ENCODE peak calls at places on chromosomes 16 and 17, in ten cellular contexts. H, Q, J, V, Y, B, C, A, F and U are unnamed samples.
A peak's percentile ranks its signal among the peaks of the same experiment; 100 is the strongest.

GRCh38 chr17:44677136-44677535 is 12.4 kb downstream of the CCDC43 start:
- DNase-seq in A (no peak), J (no peak), Y (no peak), B (no peak), V (no peak), C (no peak), H (no peak), F (no peak), Q (no peak), U (no peak)

GRCh38 chr16:84526794-84527485 is 22.5 kb upstream of the MEAK7 start:
- DNase-seq in A (peak; percentile 78), B (no peak), Y (peak; percentile 55), F (no peak), C (no peak), H (no peak), J (no peak), Q (no peak), V (no peak), U (peak; percentile 78)

GRCh38 chr16:70395345-70395901 is 43.5 kb downstream of the ST3GAL2 start:
- DNase-seq in V (peak; percentile 78), Y (peak; percentile 56), Q (peak; percentile 52), C (peak; percentile 92), B (peak; percentile 49), H (peak; percentile 94), F (peak; percentile 29), A (peak; percentile 77), J (peak; percentile 88), U (peak; percentile 32)

GRCh38 chr17:39634384-39634871 is 2.5 kb upstream of the STARD3 start:
- DNase-seq in Q (peak; percentile 45), J (peak; percentile 63), H (no peak), B (peak; percentile 47), V (no peak), F (no peak), C (no peak), Y (peak; percentile 54), A (peak; percentile 75), U (no peak)

GRCh38 chr16:78677332-78677731 is 577.9 kb downstream of the WWOX start:
- DNase-seq in Y (no peak), J (no peak), V (no peak), A (no peak), C (no peak), H (no peak), B (no peak), F (no peak), Q (no peak), U (no peak)

GRCh38 chr17:50141750-50142119 is 8.7 kb downstream of the PPP1R9B start:
- DNase-seq in B (no peak), J (no peak), A (no peak), F (no peak), Y (no peak), V (no peak), C (no peak), H (no peak), Q (no peak), U (no peak)

GRCh38 chr16:14368399-14368798 is 261.7 kb downstream of the PARN start:
- DNase-seq in V (no peak), A (no peak), Y (no peak), B (no peak), H (no peak), Q (no peak), F (no peak), C (no peak), J (no peak), U (no peak)

GRCh38 chr17:37567137-37567927 is 41.9 kb downstream of the SYNRG start:
- DNase-seq in Q (no peak), Y (no peak), J (no peak), V (no peak), C (no peak), F (no peak), B (no peak), H (no peak), A (no peak), U (no peak)

DNA sequence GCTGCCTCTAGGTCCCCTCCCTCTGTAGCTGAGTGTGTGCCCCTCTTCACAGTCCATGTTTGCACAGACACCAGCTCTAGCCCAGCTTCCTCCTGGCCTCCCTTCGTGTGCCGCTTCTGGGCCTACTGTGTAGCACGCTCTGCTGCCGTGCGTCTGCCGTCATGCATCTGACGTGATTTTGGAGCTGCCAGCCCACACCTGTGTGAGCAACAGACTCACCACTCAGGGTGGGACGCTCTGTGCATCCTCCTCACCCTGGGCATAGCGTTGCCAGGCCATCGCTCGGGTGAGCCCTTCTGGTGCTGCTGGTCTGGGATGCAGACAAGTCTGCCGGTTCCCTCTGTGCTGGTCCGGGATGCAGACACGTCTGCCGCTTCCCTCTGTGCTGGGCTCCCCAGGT is 39.4 kb upstream of the ZNF750 start:
- DNase-seq in V (no peak), Y (no peak), H (no peak), A (no peak), C (no peak), Q (no peak), J (no peak), F (no peak), B (no peak), U (no peak)
- H3K4me1 ChIP-seq in V (peaks cover 34% of the 10 kb centered on the region), Y (peaks cover 18% of the 10 kb centered on the region), H (peaks cover 20% of the 10 kb centered on the region), A (no peaks in the 10 kb centered on the region), C (peaks cover 5% of the 10 kb centered on the region), Q (peaks cover 35% of the 10 kb centered on the region), J (peaks cover 9% of the 10 kb centered on the region), F (peaks cover 44% of the 10 kb centered on the region), B (peaks cover 42% of the 10 kb centered on the region), U (peaks cover 36% of the 10 kb centered on the region)

DNA sequence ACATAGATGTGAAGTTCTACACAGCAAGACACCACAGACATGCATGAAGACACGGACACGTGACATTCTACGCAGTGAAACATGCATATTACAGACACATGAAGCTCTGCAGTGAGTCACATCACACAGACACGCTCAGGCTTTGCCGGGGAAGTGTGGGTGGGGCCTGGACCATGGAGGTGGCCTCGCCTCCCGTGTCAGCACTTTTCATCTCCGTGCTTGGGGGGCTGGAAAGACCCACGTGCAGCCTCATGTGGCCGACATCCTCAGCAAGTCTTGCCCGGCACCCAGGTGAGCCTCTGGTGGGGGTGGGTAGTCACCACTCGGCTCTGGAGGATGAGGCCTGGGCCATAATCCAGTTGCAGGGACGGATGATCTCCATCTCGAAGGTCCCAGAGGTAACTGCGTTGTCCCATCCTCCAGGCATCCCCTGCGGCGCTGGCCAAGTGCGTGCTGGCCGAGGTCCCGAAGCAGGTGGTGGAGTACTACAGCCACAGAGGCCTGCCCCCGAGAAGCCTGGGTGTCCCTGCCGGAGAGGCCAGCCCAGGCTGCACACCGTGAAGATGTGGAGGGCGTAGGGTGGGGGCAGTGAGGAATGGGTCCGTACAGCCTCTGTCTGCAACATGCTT is 17.3 kb upstream of the DPEP1 start:
- DNase-seq in C (no peak), J (no peak), V (no peak), A (no peak), F (no peak), B (no peak), H (no peak), Q (no peak), Y (no peak), U (no peak)
- H3K4me3 ChIP-seq in C (no peak overlapping the region), J (no peak overlapping the region), V (no peak overlapping the region), A (no peak overlapping the region), F (no peak overlapping the region), B (no peak overlapping the region), H (no peak overlapping the region), Q (no peak overlapping the region), Y (no peak overlapping the region), U (no peak overlapping the region)

DNA sequence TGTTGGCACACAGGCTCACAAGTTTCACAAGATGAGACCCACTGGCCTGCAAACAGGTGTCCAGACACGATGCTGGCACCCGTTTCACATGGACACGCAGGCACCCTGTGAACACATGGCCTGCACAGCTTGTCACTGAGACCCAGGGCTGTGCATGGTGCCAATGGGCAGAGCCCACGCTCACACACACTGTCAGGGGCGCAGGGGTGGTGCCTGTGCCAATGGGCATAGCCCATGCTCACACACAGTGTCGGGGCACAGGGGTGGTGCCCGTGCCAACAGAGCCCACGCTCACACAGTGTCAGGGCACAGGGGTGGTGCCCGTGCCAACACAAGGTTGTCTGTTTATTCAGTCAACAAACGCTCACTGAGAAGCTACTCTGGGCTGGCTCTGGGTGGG is 29.3 kb downstream of the CTU2 start:
- DNase-seq in A (no peak), Q (no peak), H (no peak), F (no peak), B (no peak), Y (no peak), C (no peak), J (no peak), V (no peak), U (no peak)
- H3K9me3 ChIP-seq in A (no peaks in the 10 kb centered on the region), Q (no peaks in the 10 kb centered on the region), H (no peaks in the 10 kb centered on the region), F (no peaks in the 10 kb centered on the region), B (no peaks in the 10 kb centered on the region), Y (no peaks in the 10 kb centered on the region), C (no peaks in the 10 kb centered on the region), J (no peaks in the 10 kb centered on the region), V (no peaks in the 10 kb centered on the region), U (no peaks in the 10 kb centered on the region)

GRCh38 chr17:81926451-81927144 is 937 bp downstream of the MAFG start:
- DNase-seq in Y (peak; percentile 84), J (peak; percentile 96), Q (peak; percentile 32), F (peak; percentile 57), B (peak; percentile 50), A (peak; percentile 90), C (peak; percentile 88), H (peak; percentile 92), V (peak; percentile 91), U (peak; percentile 91)

GRCh38 chr17:81923302-81924260 is 4.0 kb downstream of the MAFG start:
- DNase-seq in Y (peak; percentile 90), C (peak; percentile 87), B (no peak), A (peak; percentile 91), V (peak; percentile 90), Q (no peak), J (peak; percentile 87), F (peak; percentile 70), H (peak; percentile 92), U (peak; percentile 67)

GRCh38 chr17:81925860-81926450 is 1.6 kb downstream of the MAFG start:
- DNase-seq in Q (no peak), F (no peak), C (no peak), A (no peak), V (no peak), B (no peak), H (no peak), J (no peak), Y (no peak), U (no peak)

GRCh38 chr17:81922566-81923301 is 4.8 kb upstream of the SIRT7 start:
- DNase-seq in J (no peak), C (no peak), Y (no peak), F (no peak), A (no peak), H (no peak), B (no peak), Q (no peak), V (no peak), U (no peak)

DNA sequence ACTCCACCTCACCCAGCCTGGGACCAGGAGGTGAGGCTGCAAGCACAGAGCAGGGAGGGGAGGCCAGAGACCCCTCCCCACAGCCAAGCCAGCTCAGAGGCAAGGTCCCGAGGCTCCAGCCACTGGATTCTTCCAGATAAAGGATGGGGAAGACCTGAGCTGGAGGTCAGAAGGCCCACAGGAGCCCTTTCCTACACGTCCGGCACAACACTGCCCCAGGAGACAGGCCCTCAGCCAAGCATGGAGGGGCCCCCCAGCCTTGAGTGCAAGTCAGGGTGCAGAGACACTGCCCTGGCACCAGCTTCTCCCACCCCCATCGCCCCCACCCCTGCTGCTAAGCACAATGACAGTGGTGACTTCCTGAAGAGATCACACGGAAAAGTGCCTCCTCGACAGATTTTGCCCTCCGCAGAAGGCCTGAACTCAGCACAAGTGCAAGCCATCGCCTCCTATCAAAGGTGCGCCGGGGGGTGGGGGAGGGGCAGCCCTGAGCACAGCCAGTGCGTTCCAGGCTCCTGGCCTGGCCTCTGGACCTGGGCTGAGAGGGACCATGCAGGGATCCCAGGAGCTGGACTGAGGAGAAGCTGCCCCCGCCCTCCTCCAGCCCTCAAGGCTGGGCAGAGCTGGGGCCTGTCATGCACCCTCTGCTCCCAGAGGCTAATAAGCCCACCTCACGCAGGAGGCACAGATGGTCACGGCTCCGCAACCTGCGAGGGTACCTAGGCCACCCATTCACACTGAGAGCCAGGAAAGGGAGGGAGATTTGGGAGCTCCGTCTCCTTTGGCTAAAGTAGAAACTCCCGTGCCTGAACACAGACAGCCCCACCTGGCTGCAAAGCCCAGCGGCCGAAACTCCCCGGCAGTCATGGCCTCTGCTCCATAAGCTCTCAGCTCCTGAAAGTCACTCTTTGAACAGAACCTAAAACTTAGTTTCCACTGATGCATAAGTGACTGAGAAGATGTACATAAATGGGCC is 2.7 kb downstream of the MAFG start:
- DNase-seq in J (peak; percentile 89), Y (no peak), F (no peak), C (peak; percentile 85), B (peak; percentile 50), Q (no peak), H (no peak), A (no peak), V (no peak), U (no peak)
- H3K4me1 ChIP-seq in J (peaks cover 13% of the 10 kb centered on the region), Y (peaks cover 25% of the 10 kb centered on the region), F (peaks cover 67% of the 10 kb centered on the region), C (peaks cover 23% of the 10 kb centered on the region), B (peaks cover 43% of the 10 kb centered on the region), Q (peaks cover 35% of the 10 kb centered on the region), H (peaks cover 24% of the 10 kb centered on the region), A (peaks cover 39% of the 10 kb centered on the region), V (peaks cover 46% of the 10 kb centered on the region), U (peaks cover 56% of the 10 kb centered on the region)